ENCODE peak calls at places on chromosome 12, in six cellular contexts. One of them, this sample, is unnamed.

GRCh38 chr12:103401421-103401820 is 94.3 kb downstream of the C12orf42 start:
- DNase-seq in K562: no peak
- DNase-seq in A549: no peak
- DNase-seq in ovary: no peak
- DNase-seq in transverse colon: no peak
- DNase-seq in tibial nerve: no peak
- DNase-seq in this sample: no peak

GRCh38 chr12:95658386-95658785 is 107.1 kb upstream of the USP44 start:
- DNase-seq in K562: no peak
- DNase-seq in A549: no peak
- DNase-seq in ovary: no peak
- DNase-seq in transverse colon: no peak
- DNase-seq in tibial nerve: no peak
- DNase-seq in this sample: no peak

GRCh38 chr12:132222096-132222807 is 78.0 kb downstream of the NOC4L start:
- DNase-seq in K562: no peak
- DNase-seq in A549: peak
- DNase-seq in ovary: no peak
- DNase-seq in transverse colon: no peak
- DNase-seq in tibial nerve: no peak
- DNase-seq in this sample: no peak

GRCh38 chr12:66288121-66288520 is 14.2 kb upstream of the HELB start:
- DNase-seq in K562: peak
- DNase-seq in A549: no peak
- DNase-seq in ovary: no peak
- DNase-seq in transverse colon: no peak
- DNase-seq in tibial nerve: no peak
- DNase-seq in this sample: no peak

GRCh38 chr12:55820679-55821078 is 2.8 kb downstream of the ORMDL2 start:
- DNase-seq in K562: no peak
- DNase-seq in A549: peak
- DNase-seq in ovary: no peak
- DNase-seq in transverse colon: no peak
- DNase-seq in tibial nerve: no peak
- DNase-seq in this sample: no peak

GRCh38 chr12:32443491-32443890 is 44.1 kb downstream of the FGD4 start:
- DNase-seq in K562: no peak
- DNase-seq in A549: no peak
- DNase-seq in ovary: no peak
- DNase-seq in transverse colon: no peak
- DNase-seq in tibial nerve: no peak
- DNase-seq in this sample: no peak

GRCh38 chr12:87254371-87255030 is 774.7 kb downstream of the C12orf50 start:
- DNase-seq in K562: no peak
- DNase-seq in A549: no peak
- DNase-seq in ovary: no peak
- DNase-seq in transverse colon: no peak
- DNase-seq in tibial nerve: no peak
- DNase-seq in this sample: no peak

GRCh38 chr12:685388-685787 is 22.1 kb upstream of the NINJ2 start:
- DNase-seq in K562: no peak
- DNase-seq in A549: no peak
- DNase-seq in ovary: no peak
- DNase-seq in transverse colon: peak
- DNase-seq in tibial nerve: no peak
- DNase-seq in this sample: no peak

GRCh38 chr12:52347016-52347415 is 20.3 kb downstream of the KRT85 start:
- DNase-seq in K562: no peak
- DNase-seq in A549: no peak
- DNase-seq in ovary: no peak
- DNase-seq in transverse colon: no peak
- DNase-seq in tibial nerve: no peak
- DNase-seq in this sample: no peak

GRCh38 chr12:128583453-128583852 is 240.3 kb downstream of the SLC15A4 start:
- DNase-seq in K562: peak
- DNase-seq in A549: no peak
- DNase-seq in ovary: no peak
- DNase-seq in transverse colon: no peak
- DNase-seq in tibial nerve: no peak
- DNase-seq in this sample: no peak

GRCh38 chr12:3446235-3446634 is 44.8 kb upstream of the PRMT8 start:
- DNase-seq in K562: no peak
- DNase-seq in A549: no peak
- DNase-seq in ovary: no peak
- DNase-seq in transverse colon: no peak
- DNase-seq in tibial nerve: no peak
- DNase-seq in this sample: no peak

DNA sequence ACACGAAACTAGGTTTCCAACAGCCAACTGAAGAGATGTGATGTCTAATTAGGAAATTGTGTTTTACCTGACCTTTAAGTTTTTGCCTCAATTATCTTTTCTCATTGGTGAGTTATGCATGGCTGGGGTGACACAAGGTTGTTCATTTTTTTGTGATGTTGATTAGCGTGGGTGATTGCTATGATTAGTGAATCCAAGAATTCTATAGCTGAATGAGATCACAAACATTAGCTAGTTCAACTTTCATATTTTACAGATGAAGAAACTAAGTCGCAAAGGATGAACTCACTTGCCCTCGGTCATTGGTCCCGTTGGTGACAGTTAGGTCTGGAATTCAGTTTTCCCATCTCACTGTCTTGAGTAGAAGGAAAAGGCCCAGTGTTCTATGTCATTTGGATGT is 32.6 kb upstream of the LMNTD1 start:
- DNase-seq in K562: no peak
- DNase-seq in A549: no peak
- DNase-seq in ovary: no peak
- DNase-seq in transverse colon: no peak
- DNase-seq in tibial nerve: no peak
- DNase-seq in this sample: no peak
- TF ChIP-seq EP300 in K562: no peak
- TF ChIP-seq EP300 in A549: no peak
- TF ChIP-seq EP300 in ovary: no peak
- TF ChIP-seq EP300 in transverse colon: no peak
- TF ChIP-seq EP300 in tibial nerve: no peak
- TF ChIP-seq EP300 in this sample: no peak

GRCh38 chr12:124380793-124381453 is 86.0 kb downstream of the RFLNA start:
- DNase-seq in K562: no peak
- DNase-seq in A549: no peak
- DNase-seq in ovary: no peak
- DNase-seq in transverse colon: no peak
- DNase-seq in tibial nerve: no peak
- DNase-seq in this sample: no peak
- TF ChIP-seq POLR2A in K562: no peak
- TF ChIP-seq POLR2A in A549: no peak
- TF ChIP-seq POLR2A in ovary: no peak
- TF ChIP-seq POLR2A in transverse colon: no peak
- TF ChIP-seq POLR2A in tibial nerve: no peak
- TF ChIP-seq POLR2A in this sample: no peak

DNA sequence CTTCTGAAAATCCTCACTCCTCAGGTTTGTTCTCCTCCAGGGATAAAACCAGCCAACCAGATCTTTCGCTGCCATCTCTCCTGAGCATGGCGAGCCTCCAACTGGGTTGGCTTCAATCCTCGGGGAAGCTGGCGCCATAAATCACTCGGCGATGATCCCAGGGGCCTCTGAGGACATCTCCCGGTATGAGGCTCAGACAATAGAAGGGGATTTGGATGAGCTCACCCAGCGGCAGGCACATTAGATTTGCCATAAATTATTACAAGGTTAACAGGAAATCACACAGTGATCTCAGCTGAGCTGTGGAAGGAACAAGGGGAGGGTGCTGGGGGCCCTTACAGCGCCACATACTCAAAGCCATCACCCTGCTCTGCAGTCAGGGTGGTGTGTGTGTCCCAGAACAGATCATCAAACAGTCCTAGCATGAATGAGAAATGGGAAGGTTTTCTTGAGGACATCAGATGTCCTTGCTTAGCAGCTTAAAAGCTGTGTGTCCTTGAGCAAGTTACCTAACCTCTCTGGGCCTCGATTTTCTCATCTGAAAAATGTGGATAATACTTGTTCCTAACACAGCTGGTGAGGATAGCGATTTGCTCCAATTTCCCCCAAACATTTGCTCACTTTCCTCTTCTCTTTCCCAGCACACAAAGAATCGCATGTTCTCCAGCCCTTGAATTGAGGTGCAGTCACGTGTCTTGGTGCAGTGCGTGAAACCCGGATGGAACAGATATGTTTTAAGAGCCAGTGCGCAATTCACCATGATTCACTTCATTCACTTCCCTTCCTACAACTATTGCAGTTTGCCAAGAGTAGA is 142.8 kb downstream of the SCARB1 start:
- DNase-seq in K562: no peak
- DNase-seq in A549: no peak
- DNase-seq in ovary: no peak
- DNase-seq in transverse colon: peak
- DNase-seq in tibial nerve: no peak
- DNase-seq in this sample: no peak
- TF ChIP-seq EP300 in K562: no peak
- TF ChIP-seq EP300 in A549: no peak
- TF ChIP-seq EP300 in ovary: no peak
- TF ChIP-seq EP300 in transverse colon: peak
- TF ChIP-seq EP300 in tibial nerve: peak
- TF ChIP-seq EP300 in this sample: peak

DNA sequence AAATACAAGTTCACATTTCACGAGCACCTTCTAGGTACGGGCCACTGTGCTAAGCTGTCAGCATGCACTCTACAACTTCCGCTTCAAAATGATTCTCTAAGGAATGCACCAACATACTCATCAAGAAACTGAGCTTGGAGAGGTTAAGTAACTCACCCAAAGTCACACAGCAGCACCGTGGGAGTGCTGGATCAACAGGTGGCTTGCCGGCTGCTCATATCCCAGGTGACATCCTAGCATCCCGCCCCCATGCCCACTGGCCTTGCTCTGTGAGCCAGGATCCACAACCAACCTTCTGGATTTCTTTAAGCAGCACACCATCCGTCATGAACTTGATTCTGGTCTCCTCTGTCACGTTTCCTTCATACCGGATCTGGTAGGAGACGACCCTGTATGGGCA is 16.7 kb downstream of the DHX37 start:
- DNase-seq in K562: no peak
- DNase-seq in A549: no peak
- DNase-seq in ovary: no peak
- DNase-seq in transverse colon: no peak
- DNase-seq in tibial nerve: no peak
- DNase-seq in this sample: no peak
- TF ChIP-seq POLR2A in K562: no peak
- TF ChIP-seq POLR2A in A549: no peak
- TF ChIP-seq POLR2A in ovary: no peak
- TF ChIP-seq POLR2A in transverse colon: no peak
- TF ChIP-seq POLR2A in tibial nerve: no peak
- TF ChIP-seq POLR2A in this sample: no peak

DNA sequence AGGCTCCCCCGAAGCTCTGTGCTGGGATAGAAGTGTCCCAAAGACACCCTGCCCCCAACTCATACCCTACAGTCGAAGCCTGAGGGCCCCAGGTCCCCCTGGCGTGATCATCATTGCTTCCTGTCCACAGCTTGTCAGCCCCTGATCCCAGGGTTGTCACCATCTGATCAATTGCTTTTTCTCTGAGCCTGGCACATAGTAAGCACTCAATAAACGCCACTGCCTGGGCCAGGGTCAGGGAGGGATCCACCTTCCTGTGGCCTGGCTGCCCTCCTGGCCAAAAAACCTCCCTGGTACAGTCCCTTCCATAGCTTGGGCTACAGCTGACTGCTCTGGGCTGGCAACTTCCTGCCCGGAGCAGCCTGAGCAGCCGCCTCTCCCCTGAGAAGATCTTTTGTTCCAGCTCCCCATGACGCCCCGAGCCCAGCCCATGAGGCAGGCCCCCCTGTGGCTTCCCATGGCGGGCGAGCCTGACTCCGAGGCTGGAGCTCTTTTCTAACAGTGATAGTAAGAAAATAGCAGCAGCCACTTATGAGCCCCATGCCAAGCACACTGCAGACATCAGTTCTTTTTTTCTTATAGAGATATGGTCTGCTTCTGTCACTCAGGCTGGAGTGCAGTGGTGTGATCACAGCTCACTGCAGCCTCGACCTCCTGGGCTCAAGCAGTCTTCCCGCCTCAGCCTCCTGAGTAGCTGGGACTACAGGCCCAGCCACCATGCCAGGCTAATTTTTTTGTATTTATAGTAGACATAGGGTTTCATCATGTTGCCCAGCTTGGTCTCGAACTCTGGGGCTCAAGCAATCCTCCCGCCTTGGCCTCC is 6.5 kb downstream of the SH2B3 start:
- DNase-seq in K562: no peak
- DNase-seq in A549: no peak
- DNase-seq in ovary: no peak
- DNase-seq in transverse colon: no peak
- DNase-seq in tibial nerve: no peak
- DNase-seq in this sample: no peak
- TF ChIP-seq EP300 in K562: no peak
- TF ChIP-seq EP300 in A549: no peak
- TF ChIP-seq EP300 in ovary: no peak
- TF ChIP-seq EP300 in transverse colon: no peak
- TF ChIP-seq EP300 in tibial nerve: no peak
- TF ChIP-seq EP300 in this sample: no peak

GRCh38 chr12:110613771-110614684 is at the start of gene TCTN1:
- DNase-seq in K562: peak
- DNase-seq in A549: peak
- DNase-seq in ovary: peak
- DNase-seq in transverse colon: peak
- DNase-seq in tibial nerve: peak
- DNase-seq in this sample: peak

GRCh38 chr12:110616471-110617115 is 2.7 kb downstream of the TCTN1 start:
- DNase-seq in K562: no peak
- DNase-seq in A549: no peak
- DNase-seq in ovary: no peak
- DNase-seq in transverse colon: no peak
- DNase-seq in tibial nerve: no peak
- DNase-seq in this sample: no peak

GRCh38 chr12:110619534-110619953 is 5.6 kb downstream of the TCTN1 start:
- DNase-seq in K562: no peak
- DNase-seq in A549: no peak
- DNase-seq in ovary: no peak
- DNase-seq in transverse colon: no peak
- DNase-seq in tibial nerve: no peak
- DNase-seq in this sample: no peak

GRCh38 chr12:110615171-110615570 is 1.2 kb downstream of the TCTN1 start:
- DNase-seq in K562: no peak
- DNase-seq in A549: no peak
- DNase-seq in ovary: no peak
- DNase-seq in transverse colon: no peak
- DNase-seq in tibial nerve: no peak
- DNase-seq in this sample: no peak
- TF ChIP-seq POLR2A in K562: no peak
- TF ChIP-seq POLR2A in A549: no peak
- TF ChIP-seq POLR2A in ovary: no peak
- TF ChIP-seq POLR2A in transverse colon: no peak
- TF ChIP-seq POLR2A in tibial nerve: no peak
- TF ChIP-seq POLR2A in this sample: no peak

GRCh38 chr12:44389038-44389437 is 487.1 kb downstream of the NELL2 start:
- DNase-seq in K562: no peak
- DNase-seq in A549: no peak
- DNase-seq in ovary: no peak
- DNase-seq in transverse colon: no peak
- DNase-seq in tibial nerve: no peak
- DNase-seq in this sample: no peak
- TF ChIP-seq EP300 in K562: no peak
- TF ChIP-seq EP300 in A549: no peak
- TF ChIP-seq EP300 in ovary: no peak
- TF ChIP-seq EP300 in transverse colon: no peak
- TF ChIP-seq EP300 in tibial nerve: no peak
- TF ChIP-seq EP300 in this sample: no peak